ENCODE peak calls at places on chromosome 20, in seven cellular contexts. J, S, C, H, O, Y and D are unnamed samples.

GRCh38 chr20:18984238-18985200 is 170.9 kb downstream of the SCP2D1 start:
- DNase-seq in J (no peak), Y (no peak), C (no peak), H (no peak), O (no peak), S (peak), D (no peak)

GRCh38 chr20:25397827-25398226 is 7.2 kb upstream of the ABHD12 start:
- DNase-seq in S (peak), H (no peak), Y (no peak), J (no peak), O (no peak), C (no peak), D (no peak)

GRCh38 chr20:8234580-8234979 is 102.5 kb downstream of the PLCB1 start:
- DNase-seq in C (no peak), O (no peak), Y (no peak), S (no peak), J (no peak), H (no peak), D (no peak)

GRCh38 chr20:7496394-7497111 is 443.7 kb downstream of the HAO1 start:
- DNase-seq in J (no peak), H (no peak), Y (peak), S (peak), C (no peak), O (no peak), D (no peak)

GRCh38 chr20:64238851-64239387 is 16.6 kb upstream of the PCMTD2 start:
- DNase-seq in J (no peak), S (no peak), O (no peak), C (peak), H (no peak), Y (no peak), D (no peak)

GRCh38 chr20:63418617-63419016 is 53.8 kb downstream of the KCNQ2 start:
- DNase-seq in Y (no peak), J (no peak), H (no peak), O (no peak), C (no peak), S (no peak), D (no peak)

GRCh38 chr20:17650816-17651760 is 31.0 kb downstream of the RRBP1 start:
- DNase-seq in C (no peak), S (no peak), J (no peak), Y (no peak), O (no peak), H (peak), D (peak)

GRCh38 chr20:64108731-64109389 is 1.5 kb upstream of the NPBWR2 start:
- DNase-seq in H (peak), S (no peak), O (no peak), Y (no peak), C (peak), J (peak), D (peak)

GRCh38 chr20:8842525-8842924 is 226.4 kb upstream of the PLCB4 start:
- DNase-seq in C (no peak), Y (no peak), O (no peak), J (no peak), S (no peak), H (no peak), D (no peak)

GRCh38 chr20:58677808-58678207 is 14.8 kb upstream of the NPEPL1 start:
- DNase-seq in H (no peak), C (no peak), Y (no peak), O (no peak), S (no peak), J (no peak), D (no peak)

GRCh38 chr20:51715028-51715872 is 52.9 kb downstream of the ATP9A start:
- DNase-seq in S (no peak), O (no peak), Y (no peak), H (no peak), C (no peak), J (no peak), D (no peak)

GRCh38 chr20:40724566-40724965 is 35.5 kb upstream of the MAFB start:
- DNase-seq in Y (no peak), J (no peak), H (no peak), O (no peak), S (no peak), C (no peak), D (no peak)

GRCh38 chr20:36950432-36951197 is 893 bp downstream of the SAMHD1 start:
- DNase-seq in S (no peak), O (peak), H (no peak), Y (peak), C (peak), J (peak), D (peak)

GRCh38 chr20:4073852-4074741 is 58.7 kb upstream of the RNF24 start:
- DNase-seq in C (no peak), S (no peak), J (no peak), Y (no peak), H (no peak), O (no peak), D (no peak)

GRCh38 chr20:51043811-51044210 is 20.9 kb upstream of the KCNG1 start:
- DNase-seq in S (no peak), C (no peak), H (no peak), J (no peak), Y (no peak), O (no peak), D (no peak)

GRCh38 chr20:10984294-10984693 is 310.5 kb upstream of the JAG1 start:
- DNase-seq in H (no peak), C (no peak), Y (no peak), J (no peak), O (no peak), S (no peak), D (peak)

GRCh38 chr20:41524980-41525613 is 93.1 kb downstream of the CHD6 start:
- DNase-seq in C (peak), S (peak), Y (peak), H (no peak), J (no peak), O (no peak), D (peak)

GRCh38 chr20:34717230-34718095 is 13.3 kb downstream of the TP53INP2 start:
- DNase-seq in S (no peak), H (no peak), J (no peak), C (no peak), O (no peak), Y (no peak), D (no peak)

GRCh38 chr20:63819224-63819917 is 11.7 kb downstream of the ZBTB46 start:
- DNase-seq in J (no peak), O (no peak), S (no peak), H (no peak), Y (peak), C (no peak), D (peak)

GRCh38 chr20:59547596-59547995 is 56.7 kb upstream of the PHACTR3 start:
- DNase-seq in H (no peak), C (no peak), Y (no peak), O (no peak), J (no peak), S (no peak), D (no peak)

GRCh38 chr20:17636523-17637412 is 45.3 kb downstream of the RRBP1 start:
- DNase-seq in J (no peak), Y (no peak), H (no peak), O (no peak), S (no peak), C (peak), D (no peak)

GRCh38 chr20:32476684-32477593 is 108.2 kb downstream of the NOL4L start:
- DNase-seq in J (peak), S (no peak), O (no peak), Y (no peak), H (peak), C (no peak), D (peak)

GRCh38 chr20:38961530-38962043 is 557 bp upstream of the DHX35 start:
- DNase-seq in H (no peak), S (no peak), Y (no peak), J (no peak), C (no peak), O (no peak), D (no peak)

GRCh38 chr20:15012551-15012950 is 675.1 kb upstream of the FLRT3 start:
- DNase-seq in J (no peak), H (no peak), O (no peak), S (no peak), Y (no peak), C (no peak), D (no peak)

GRCh38 chr20:61923371-61924166 is 142.1 kb downstream of the TAF4 start:
- DNase-seq in H (peak), S (no peak), O (no peak), C (peak), Y (no peak), J (peak), D (peak)

GRCh38 chr20:59560588-59561227 is 43.6 kb upstream of the PHACTR3 start:
- DNase-seq in S (peak), Y (no peak), O (no peak), H (no peak), J (no peak), C (no peak), D (no peak)

GRCh38 chr20:16939051-16939450 is 190.9 kb downstream of the OTOR start:
- DNase-seq in J (no peak), S (no peak), O (no peak), H (no peak), C (no peak), Y (no peak), D (no peak)

GRCh38 chr20:62837790-62838458 is 21.1 kb downstream of the COL9A3 start:
- DNase-seq in Y (no peak), H (peak), S (no peak), O (no peak), J (no peak), C (peak), D (peak)

GRCh38 chr20:25672659-25673058 is 24.0 kb downstream of the ZNF337 start:
- DNase-seq in H (no peak), O (no peak), J (no peak), C (no peak), Y (no peak), S (no peak), D (no peak)

GRCh38 chr20:37333130-37333847 is 12.7 kb upstream of the SRC start:
- DNase-seq in S (no peak), O (no peak), J (no peak), H (peak), Y (no peak), C (no peak), D (no peak)

GRCh38 chr20:46458891-46459750 is 52.7 kb upstream of the ELMO2 start:
- DNase-seq in Y (no peak), H (no peak), C (peak), S (peak), J (no peak), O (no peak), D (peak)

GRCh38 chr20:54618412-54618811 is 143.0 kb downstream of the DOK5 start:
- DNase-seq in J (no peak), O (no peak), S (no peak), C (no peak), Y (no peak), H (no peak), D (no peak)

GRCh38 chr20:32965115-32965514 is 39.1 kb downstream of the SUN5 start:
- DNase-seq in J (peak), H (no peak), Y (no peak), C (no peak), O (no peak), S (no peak), D (no peak)

GRCh38 chr20:50999355-50999754 is 23.6 kb downstream of the KCNG1 start:
- DNase-seq in O (no peak), J (no peak), C (no peak), H (no peak), Y (no peak), S (no peak), D (no peak)